ENCODE peak calls at places on chromosome X, in nine cellular contexts. S is CD4-positive, CD25-positive, alpha-beta regulatory T cell; M is BJ; U is choroid plexus epithelial cell; D is spleen; E is WERI-Rb-1; Q is aorta; P is lung; T is cardiac muscle cell. V is an unnamed sample.

GRCh38 chrX:39396358-39396995 is 595.2 kb downstream of the MID1IP1 start:
- DNase-seq in P (no peak), M (no peak), E (peak), Q (no peak), D (no peak), S (no peak), T (peak), U (no peak), V (peak)

GRCh38 chrX:19866626-19867410 is 20.6 kb downstream of the SH3KBP1 start:
- DNase-seq in P (no peak), T (no peak), S (no peak), D (no peak), M (no peak), E (no peak), U (no peak), Q (no peak), V (no peak)

GRCh38 chrX:135421537-135421931 is 210 bp upstream of the SMIM10L2A start:
- DNase-seq in P (peak), M (peak), D (peak), S (peak), Q (peak), E (peak), U (peak), T (peak), V (peak)

GRCh38 chrX:69107231-69107739 is 58.0 kb downstream of the PJA1 start:
- DNase-seq in M (no peak), T (peak), S (no peak), P (no peak), U (peak), Q (no peak), D (no peak), E (no peak), V (peak)

GRCh38 chrX:38232287-38232686 is 11.6 kb upstream of the SRPX start:
- DNase-seq in S (no peak), U (no peak), Q (no peak), T (no peak), E (no peak), D (no peak), M (no peak), P (no peak), V (no peak)

GRCh38 chrX:120213438-120214265 is 37.0 kb upstream of the ZBTB33 start:
- DNase-seq in T (peak), D (no peak), Q (peak), U (peak), M (peak), P (peak), E (peak), S (peak), V (peak)

GRCh38 chrX:34875204-34875603 is 67.4 kb upstream of the FAM47B start:
- DNase-seq in U (peak), P (no peak), Q (no peak), M (no peak), D (no peak), T (no peak), S (no peak), E (no peak), V (no peak)

GRCh38 chrX:147803948-147804347 is 107.8 kb upstream of the FMR1 start:
- DNase-seq in U (no peak), S (no peak), P (no peak), E (no peak), T (peak), Q (no peak), D (no peak), M (no peak), V (peak)

GRCh38 chrX:37423864-37424569 is 74.9 kb downstream of the PRRG1 start:
- DNase-seq in U (peak), P (no peak), M (no peak), D (no peak), S (no peak), E (no peak), T (no peak), Q (no peak), V (no peak)

GRCh38 chrX:132631579-132632232 is 142.9 kb upstream of the MBNL3 start:
- DNase-seq in T (peak), Q (no peak), M (no peak), S (peak), P (no peak), D (no peak), U (peak), E (no peak), V (peak)

GRCh38 chrX:1751781-1752180 is 136.9 kb downstream of the ASMT start:
- DNase-seq in Q (no peak), T (no peak), P (no peak), E (no peak), D (no peak), U (no peak), M (no peak), S (no peak), V (no peak)

GRCh38 chrX:30787012-30787411 is 102.0 kb downstream of the TAB3 start:
- DNase-seq in E (no peak), Q (no peak), S (no peak), M (no peak), T (no peak), U (no peak), P (no peak), D (no peak), V (no peak)

GRCh38 chrX:47644557-47645091 is 5.7 kb downstream of the ELK1 start:
- DNase-seq in Q (no peak), M (no peak), U (peak), P (no peak), T (peak), E (no peak), S (no peak), D (no peak), V (peak)

GRCh38 chrX:135327299-135327698 is 18.0 kb downstream of the ETDC start:
- DNase-seq in T (no peak), P (no peak), M (no peak), D (no peak), Q (no peak), S (no peak), E (no peak), U (peak), V (no peak)

GRCh38 chrX:71998836-71999509 is 88.3 kb downstream of the NHSL2 start:
- DNase-seq in T (peak), P (no peak), D (no peak), E (peak), U (no peak), S (peak), Q (no peak), M (no peak), V (peak)

GRCh38 chrX:12972867-12973560 is 1.9 kb upstream of the TMSB4X start:
- DNase-seq in U (no peak), P (no peak), S (no peak), E (no peak), Q (no peak), M (no peak), D (no peak), T (no peak), V (no peak)

GRCh38 chrX:12971282-12972003 is 3.5 kb upstream of the TMSB4X start:
- DNase-seq in P (no peak), Q (no peak), T (no peak), S (no peak), M (no peak), D (peak), U (no peak), E (no peak), V (no peak)

GRCh38 chrX:12970691-12971202 is 4.2 kb upstream of the TMSB4X start:
- DNase-seq in M (no peak), D (peak), E (peak), Q (no peak), P (no peak), T (peak), S (peak), U (peak), V (peak)

GRCh38 chrX:12973561-12974216 is 1.2 kb upstream of the TMSB4X start:
- DNase-seq in Q (no peak), U (no peak), M (no peak), E (no peak), S (no peak), T (no peak), P (peak), D (peak), V (no peak)

DNA sequence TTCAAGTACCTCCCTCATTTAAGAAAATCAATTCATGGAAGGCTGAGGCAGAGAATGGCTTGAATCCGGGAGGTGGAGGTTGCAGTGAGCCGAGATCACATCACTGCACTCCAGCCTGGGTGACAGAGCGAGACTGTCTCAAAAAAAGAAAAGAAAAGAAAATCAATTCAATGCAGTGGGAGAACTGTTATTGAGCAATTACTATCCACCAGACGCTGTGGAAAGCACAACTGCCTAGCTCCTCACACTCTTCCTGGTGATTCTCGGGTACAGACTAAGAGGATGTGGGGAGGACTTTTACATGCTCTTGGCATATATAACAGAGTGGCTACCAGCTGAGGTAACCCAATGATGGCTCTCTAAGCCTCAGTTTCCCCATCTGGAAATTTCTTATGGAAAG is 2.7 kb upstream of the TMSB4X start:
- DNase-seq in S (no peak), E (no peak), Q (no peak), T (no peak), M (no peak), D (no peak), U (no peak), P (no peak), V (no peak)
- H3K4me3 ChIP-seq in S (peak), E (no peak), Q (no peak), T (no peak), M (no peak), D (peak), U (no peak), P (no peak), V (no peak)

DNA sequence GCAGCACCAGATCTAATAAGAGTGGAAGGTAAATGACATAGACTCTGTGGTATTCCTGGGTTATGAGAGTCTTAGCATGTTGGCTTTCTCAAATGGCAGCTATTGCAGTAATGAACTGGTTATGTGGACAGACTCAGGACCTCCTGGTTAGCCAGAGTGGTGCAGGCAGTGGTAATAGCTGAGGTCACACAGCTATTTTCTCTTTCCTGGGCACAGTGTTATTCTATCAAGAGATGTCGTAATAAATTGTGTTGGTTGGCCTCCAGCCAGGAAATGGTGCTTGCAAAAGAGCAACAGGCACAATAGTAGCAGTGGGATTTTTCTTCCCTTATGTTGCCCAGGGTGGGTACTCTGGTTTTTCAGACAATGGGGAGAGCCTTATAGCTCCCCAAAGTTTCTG is 279.2 kb upstream of the FGF16 start:
- DNase-seq in E (no peak), T (no peak), S (no peak), U (peak), P (no peak), Q (no peak), M (no peak), D (no peak), V (no peak)
- H3K4me3 ChIP-seq in E (no peak), T (no peak), S (no peak), U (no peak), P (no peak), Q (no peak), M (no peak), D (no peak), V (no peak)

GRCh38 chrX:110412971-110413726 is 54.5 kb downstream of the RTL9 start:
- DNase-seq in M (no peak), T (peak), S (peak), Q (peak), P (peak), U (peak), E (peak), D (peak), V (peak)
- H3K4me3 ChIP-seq in M (no peak), T (no peak), S (no peak), Q (no peak), P (no peak), U (peak), E (peak), D (no peak), V (no peak)

DNA sequence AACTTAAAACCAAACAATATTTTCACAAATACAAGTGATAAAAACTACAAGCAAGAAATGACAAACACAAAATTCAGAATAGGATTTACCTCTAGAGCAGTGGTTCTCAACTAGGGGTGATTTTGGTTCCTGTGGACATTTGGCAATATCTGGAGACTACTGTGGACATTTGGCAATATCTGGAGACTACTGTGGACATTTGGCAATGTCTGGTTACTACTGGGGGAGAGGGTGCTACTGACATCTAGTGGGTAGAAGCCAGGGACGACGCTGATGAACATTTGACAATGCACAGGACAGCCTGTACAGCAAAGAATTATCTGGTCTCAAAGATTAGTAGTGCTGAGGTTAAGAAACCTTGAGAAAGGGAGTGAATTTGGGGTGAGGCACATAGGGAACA is 169.8 kb downstream of the CLCN4 start:
- DNase-seq in S (no peak), M (no peak), D (no peak), U (peak), P (no peak), T (no peak), Q (no peak), E (peak), V (no peak)
- H3K4me3 ChIP-seq in S (no peak), M (no peak), D (no peak), U (no peak), P (no peak), T (no peak), Q (no peak), E (no peak), V (no peak)

GRCh38 chrX:153032397-153033118 is 23.7 kb upstream of the PNMA3 start:
- DNase-seq in S (peak), P (peak), M (no peak), Q (peak), U (peak), E (peak), D (peak), T (peak), V (peak)
- H3K4me3 ChIP-seq in S (peak), P (peak), M (peak), Q (no peak), U (peak), E (no peak), D (peak), T (peak), V (peak)

GRCh38 chrX:17592117-17592516 is 145.2 kb upstream of the SCML1 start:
- DNase-seq in U (peak), E (no peak), Q (no peak), T (no peak), S (no peak), P (no peak), D (no peak), M (no peak), V (no peak)

GRCh38 chrX:17595456-17596035 is 141.7 kb upstream of the SCML1 start:
- DNase-seq in T (no peak), U (peak), Q (no peak), P (no peak), S (no peak), M (peak), D (no peak), E (no peak), V (no peak)

GRCh38 chrX:17588303-17588702 is 149.0 kb upstream of the SCML1 start:
- DNase-seq in Q (no peak), T (no peak), E (no peak), P (no peak), D (no peak), M (no peak), U (no peak), S (no peak), V (no peak)

GRCh38 chrX:17590892-17591740 is 146.2 kb upstream of the SCML1 start:
- DNase-seq in M (no peak), T (peak), D (no peak), S (no peak), P (peak), E (peak), U (peak), Q (peak), V (peak)

DNA sequence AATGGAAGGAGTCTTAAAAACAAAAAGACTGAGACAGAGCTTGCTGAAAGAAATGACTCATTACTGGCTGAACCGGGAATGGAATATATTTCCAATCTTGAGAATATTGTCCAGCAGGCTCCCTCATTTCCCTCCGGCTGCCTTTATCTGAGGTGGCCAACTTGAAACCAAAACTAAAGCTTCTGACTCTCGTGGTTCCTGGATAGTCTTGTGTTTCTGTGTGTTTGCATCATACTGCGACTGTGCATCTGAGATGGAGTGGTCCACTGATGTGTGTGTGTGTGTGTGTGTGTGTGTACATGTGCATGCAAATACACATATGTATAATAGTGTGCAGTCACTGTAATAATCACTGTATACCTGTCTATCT is 145.6 kb upstream of the SCML1 start:
- DNase-seq in M (no peak), U (peak), E (no peak), Q (no peak), T (no peak), D (no peak), P (no peak), S (no peak), V (no peak)
- H3K4me3 ChIP-seq in M (peak), U (no peak), E (no peak), Q (peak), T (no peak), D (no peak), P (no peak), S (no peak), V (no peak)

DNA sequence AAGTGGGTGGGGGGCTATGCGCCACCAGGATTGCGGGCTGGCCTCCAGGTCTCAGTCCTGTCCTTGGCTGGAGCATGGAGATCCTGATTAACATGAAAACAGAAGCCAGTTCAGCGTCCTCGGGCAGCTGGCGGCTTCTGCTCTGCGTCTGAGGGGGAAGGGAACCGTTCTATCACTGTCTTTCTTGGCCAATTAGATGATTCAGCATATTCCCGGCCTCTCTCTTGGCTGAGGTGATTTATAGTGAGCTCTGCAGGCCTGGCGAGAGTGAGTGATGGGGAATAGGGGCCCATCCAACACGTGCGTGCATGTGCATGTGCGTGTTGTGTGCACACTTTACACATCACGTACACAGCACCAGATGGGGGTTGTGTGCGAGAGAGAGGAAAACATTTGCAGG is 145.8 kb upstream of the ATP6AP2 start:
- DNase-seq in U (peak), P (no peak), E (peak), M (no peak), Q (no peak), S (no peak), D (no peak), T (peak), V (peak)
- H3K4me3 ChIP-seq in U (peak), P (no peak), E (no peak), M (no peak), Q (no peak), S (no peak), D (no peak), T (no peak), V (no peak)